ENCODE peak calls at places on chromosome 17, in four cellular contexts. K, W, X and V are unnamed samples.

GRCh38 chr17:19021622-19022083 is 17.1 kb upstream of the FAM83G start:
- DNase-seq in X (no peak), K (no peak), W (peak), V (no peak)

GRCh38 chr17:57861737-57862409 is 12.0 kb upstream of the MRPS23 start:
- DNase-seq in W (no peak), K (peak), X (no peak), V (peak)

GRCh38 chr17:44820631-44821196 is 9.4 kb downstream of the GJC1 start:
- DNase-seq in K (peak), W (no peak), X (peak), V (peak)

GRCh38 chr17:21417921-21418320 is 41.8 kb downstream of the KCNJ12 start:
- DNase-seq in K (no peak), W (no peak), X (no peak), V (no peak)

GRCh38 chr17:54991567-54991966 is 23.0 kb downstream of the STXBP4 start:
- DNase-seq in X (no peak), K (no peak), W (no peak), V (no peak)

GRCh38 chr17:17097763-17098345 is 55.6 kb downstream of the MPRIP start:
- DNase-seq in X (no peak), K (no peak), W (no peak), V (no peak)

GRCh38 chr17:42276359-42276608 is at the start of gene STAT5B:
- DNase-seq in X (peak), W (peak), K (peak), V (peak)

GRCh38 chr17:69677130-69677529 is 262.6 kb downstream of the MAP2K6 start:
- DNase-seq in X (no peak), K (no peak), W (no peak), V (no peak)

GRCh38 chr17:27630607-27631408 is at the start of gene LGALS9:
- DNase-seq in W (no peak), K (peak), X (no peak), V (peak)

GRCh38 chr17:81337449-81337848 is 42.3 kb upstream of the SLC38A10 start:
- DNase-seq in W (no peak), K (no peak), X (no peak), V (no peak)

GRCh38 chr17:39634384-39634871 is 2.5 kb upstream of the STARD3 start:
- DNase-seq in W (no peak), K (peak), X (peak), V (peak)

GRCh38 chr17:7440113-7440822 is 956 bp downstream of the FGF11 start:
- DNase-seq in K (peak), W (peak), X (peak), V (peak)

GRCh38 chr17:41060052-41060604 is at the start of gene KRTAP2-3:
- DNase-seq in X (peak), K (peak), W (no peak), V (no peak)

GRCh38 chr17:74860229-74860998 is 729 bp upstream of the GRIN2C start:
- DNase-seq in W (no peak), X (no peak), K (no peak), V (peak)

GRCh38 chr17:68908045-68908444 is 47.1 kb downstream of the ABCA8 start:
- DNase-seq in X (no peak), K (no peak), W (no peak), V (no peak)

GRCh38 chr17:50547736-50548083 is 736 bp downstream of the SPATA20 start:
- DNase-seq in X (no peak), K (no peak), W (no peak), V (no peak)

GRCh38 chr17:46877466-46877865 is 26.1 kb downstream of the WNT9B start:
- DNase-seq in K (no peak), X (no peak), W (no peak), V (no peak)

GRCh38 chr17:42518046-42518754 is 17.8 kb upstream of the NAGLU start:
- DNase-seq in K (peak), W (no peak), X (peak), V (peak)

GRCh38 chr17:3794890-3795757 is 5.9 kb downstream of the ITGAE start:
- DNase-seq in K (peak), X (peak), W (peak), V (no peak)

GRCh38 chr17:44278006-44278405 is 10.1 kb upstream of the SLC4A1 start:
- DNase-seq in W (no peak), K (no peak), X (no peak), V (no peak)

GRCh38 chr17:43353364-43353763 is 45.4 kb upstream of the ARL4D start:
- DNase-seq in W (no peak), X (no peak), K (no peak), V (no peak)

GRCh38 chr17:63699638-63700527 is at the start of gene LIMD2:
- DNase-seq in W (peak), X (no peak), K (peak), V (peak)

GRCh38 chr17:53527473-53527872 is 295.3 kb upstream of the KIF2B start:
- DNase-seq in W (no peak), X (no peak), K (no peak), V (no peak)

GRCh38 chr17:65177901-65178300 is 40.7 kb downstream of the RGS9 start:
- DNase-seq in K (peak), W (no peak), X (peak), V (no peak)

GRCh38 chr17:63998050-63998720 is at the start of gene PRR29:
- DNase-seq in X (peak), W (peak), K (peak), V (peak)

GRCh38 chr17:3687949-3688614 is 7.9 kb downstream of the P2RX5 start:
- DNase-seq in K (peak), X (no peak), W (no peak), V (no peak)